ENCODE peak calls at places on chromosomes 6 and 20, in seven cellular contexts. W is GM12865, Q is cardiac muscle cell, P is PC-3, F is sigmoid colon, X is GM10248, R is brain microvascular endothelial cell. T is an unnamed sample.

GRCh38 chr20:34713194-34713943 is 9.2 kb downstream of the TP53INP2 start:
- DNase-seq in F (no peak), P (peak; percentile 99), W (peak; percentile 67), Q (peak; percentile 98), X (no peak), R (peak; percentile 100), T (no peak)

GRCh38 chr6:74050921-74051320 is 354.9 kb downstream of the CD109 start:
- DNase-seq in W (no peak), R (no peak), F (no peak), X (no peak), Q (no peak), P (no peak), T (no peak)

GRCh38 chr6:156068870-156069269 is 613.2 kb upstream of the NOX3 start:
- DNase-seq in R (no peak), W (no peak), P (no peak), X (no peak), Q (no peak), F (no peak), T (no peak)

GRCh38 chr6:8180327-8181161 is 78.2 kb upstream of the EEF1E1 start:
- DNase-seq in W (no peak), R (peak; percentile 89), X (no peak), F (no peak), P (peak; percentile 26), Q (peak; percentile 50), T (no peak)

GRCh38 chr6:114449659-114450058 is 106.8 kb upstream of the HS3ST5 start:
- DNase-seq in X (no peak), W (no peak), P (no peak), R (no peak), F (no peak), Q (no peak), T (no peak)

GRCh38 chr6:113921299-113921904 is 49.5 kb downstream of the HDAC2 start:
- DNase-seq in X (no peak), P (no peak), Q (no peak), F (no peak), R (no peak), W (no peak), T (no peak)

GRCh38 chr6:7108196-7108963 is 619 bp downstream of the RREB1 start:
- DNase-seq in P (peak; percentile 49), X (no peak), F (peak; percentile 85), W (peak; percentile 37), R (peak; percentile 34), Q (peak; percentile 69), T (peak; percentile 57)

GRCh38 chr6:159106627-159107241 is 61.9 kb upstream of the TAGAP start:
- DNase-seq in P (peak; percentile 30), F (no peak), X (peak; percentile 77), Q (peak; percentile 71), R (peak; percentile 41), W (peak; percentile 95), T (peak; percentile 80)

GRCh38 chr6:160141001-160141726 is 19.5 kb downstream of the SLC22A1 start:
- DNase-seq in Q (peak; percentile 53), R (peak; percentile 71), P (peak; percentile 71), X (no peak), F (peak; percentile 70), W (no peak), T (no peak)

GRCh38 chr6:235763-236360 is 56.4 kb upstream of the DUSP22 start:
- DNase-seq in W (peak; percentile 87), F (no peak), X (no peak), P (no peak), Q (peak; percentile 66), R (peak; percentile 34), T (no peak)

GRCh38 chr20:59004763-59005522 is 2.1 kb downstream of the CTSZ start:
- DNase-seq in W (peak; percentile 96), P (no peak), Q (no peak), F (peak; percentile 78), R (no peak), X (peak; percentile 87), T (peak; percentile 87)

GRCh38 chr6:4610256-4610655 is 165.9 kb upstream of the CDYL start:
- DNase-seq in W (no peak), X (no peak), R (peak; percentile 74), P (no peak), Q (peak; percentile 98), F (peak; percentile 92), T (no peak)

GRCh38 chr20:49595811-49596545 is 28.0 kb upstream of the PTGIS start:
- DNase-seq in R (peak; percentile 64), P (no peak), F (peak; percentile 81), X (no peak), W (peak; percentile 52), Q (peak; percentile 57), T (no peak)

DNA sequence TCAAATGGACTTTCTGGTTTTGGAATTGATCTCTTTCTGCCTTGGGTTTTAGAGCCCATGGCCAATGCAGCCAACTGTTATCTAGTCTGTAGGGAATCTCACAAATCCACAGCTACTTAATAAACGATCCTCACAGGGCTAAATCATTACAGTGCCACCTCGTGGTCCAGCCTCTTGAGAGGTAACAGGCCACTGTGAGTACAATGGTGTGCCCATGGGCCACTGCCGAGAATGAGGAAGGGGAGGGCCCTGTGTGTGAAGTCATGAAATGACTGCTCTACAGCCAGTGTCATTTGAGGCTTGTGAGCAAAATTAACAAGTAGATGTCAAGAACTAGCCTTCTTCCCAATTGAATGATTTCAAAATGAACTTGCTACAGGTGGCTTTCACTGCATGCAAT is 54.3 kb upstream of the GMPR start:
- DNase-seq in X (peak; percentile 53), R (no peak), Q (peak; percentile 50), P (peak; percentile 71), F (no peak), W (peak; percentile 82), T (peak; percentile 70)
- TF ChIP-seq CTCF in X (no peak), R (peak; percentile 47), Q (peak; percentile 43), P (peak; percentile 71), F (no peak), W (peak; percentile 38), T (peak; percentile 40)

GRCh38 chr6:124885171-124885570 is 77.1 kb upstream of the RNF217 start:
- DNase-seq in R (no peak), X (no peak), F (no peak), P (no peak), W (no peak), Q (no peak), T (no peak)

GRCh38 chr6:124879992-124880355 is 82.3 kb upstream of the RNF217 start:
- DNase-seq in P (peak; percentile 4), R (no peak), X (no peak), W (no peak), F (no peak), Q (no peak), T (no peak)

GRCh38 chr6:124879110-124879991 is 82.9 kb upstream of the RNF217 start:
- DNase-seq in P (peak; percentile 20), R (no peak), X (no peak), W (no peak), F (no peak), Q (no peak), T (no peak)

GRCh38 chr6:124881898-124882579 is 80.2 kb upstream of the RNF217 start:
- DNase-seq in P (peak; percentile 24), F (no peak), Q (peak; percentile 75), R (peak; percentile 33), X (no peak), W (no peak), T (no peak)

DNA sequence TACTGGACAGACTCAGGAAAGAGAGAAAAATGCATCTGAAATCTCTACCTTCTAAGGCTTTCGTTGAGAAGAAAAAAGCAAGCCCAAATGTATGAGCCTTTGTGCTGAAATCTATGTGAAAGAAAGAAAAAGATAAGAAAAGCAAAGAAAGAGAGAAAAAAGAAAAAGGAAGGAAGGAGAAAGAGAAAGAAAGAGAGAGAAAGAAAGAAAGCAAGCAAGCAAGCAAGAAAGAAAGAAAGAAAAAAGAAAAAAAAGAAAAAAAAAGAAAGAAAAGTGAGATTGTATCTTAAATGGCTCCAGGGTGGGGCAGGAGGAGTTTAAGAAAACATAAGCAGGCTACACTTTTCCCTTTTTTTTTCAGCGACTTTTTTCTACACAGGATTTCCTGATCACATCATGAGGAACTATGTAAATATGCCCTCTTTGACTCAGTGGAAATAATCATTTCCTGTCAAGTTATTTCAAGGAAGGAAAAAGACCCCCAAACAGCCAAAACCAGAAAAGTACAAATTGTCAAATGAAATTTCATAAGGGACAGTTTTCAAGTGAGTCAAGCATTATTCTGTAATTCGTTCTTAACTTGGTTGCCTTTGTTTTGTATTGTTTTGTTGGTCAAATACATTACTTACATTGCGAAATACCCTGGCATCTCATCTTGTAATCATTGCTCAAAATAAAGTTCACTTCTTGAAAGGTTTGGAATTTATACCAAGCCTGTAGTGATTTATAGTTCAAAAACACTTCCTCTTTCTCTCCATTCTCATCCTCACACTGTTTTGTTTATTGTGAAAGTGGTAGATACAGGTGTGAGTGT is 79.5 kb upstream of the RNF217 start:
- DNase-seq in R (no peak), F (no peak), W (no peak), P (peak; percentile 66), X (no peak), Q (peak; percentile 70), T (no peak)
- TF ChIP-seq CTCF in R (no peak), F (no peak), W (no peak), P (no peak), X (no peak), Q (no peak), T (no peak)

DNA sequence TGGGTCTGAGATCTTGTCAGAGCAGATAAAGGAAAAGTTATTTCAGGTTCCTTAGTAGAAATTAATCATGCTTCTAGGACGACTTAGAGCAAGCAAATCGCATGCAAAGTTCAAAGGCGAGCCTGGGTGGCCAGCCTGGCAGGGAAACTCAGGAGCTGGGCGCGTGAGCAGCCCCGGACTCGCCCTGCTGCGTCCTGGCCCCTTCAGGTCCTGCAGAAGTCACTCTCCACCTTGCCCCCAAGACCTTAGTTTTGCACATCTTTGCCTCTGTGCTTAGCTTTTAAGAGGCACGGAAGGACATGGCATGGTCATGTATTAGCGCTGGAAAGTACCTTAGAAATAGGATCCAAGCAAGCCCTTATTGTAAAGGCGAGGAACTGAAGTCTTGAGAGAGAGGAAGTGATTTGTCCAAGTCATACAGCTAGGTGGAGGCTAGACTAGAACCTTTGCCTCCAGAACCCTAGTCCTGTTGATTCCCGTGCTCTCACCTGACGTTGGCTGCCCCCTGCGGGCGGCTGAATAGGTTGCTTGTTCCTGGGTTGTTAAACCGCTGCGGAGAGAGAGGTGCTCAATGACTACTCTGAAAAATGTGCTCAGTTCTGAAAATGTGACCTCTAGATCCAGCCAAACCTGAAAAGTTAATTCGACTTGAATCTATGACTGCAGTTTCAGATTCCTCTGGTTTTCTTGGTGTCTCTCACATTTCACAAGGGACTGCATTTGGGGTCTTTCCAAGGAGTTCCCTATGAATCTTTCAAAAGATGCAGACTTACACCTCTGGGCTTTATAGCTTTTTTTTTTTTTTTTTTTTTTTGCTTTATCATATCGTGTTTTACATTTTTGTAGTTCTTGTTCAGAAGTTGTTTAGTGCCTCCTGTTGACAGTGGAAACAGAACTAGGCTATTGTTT is 2.7 kb downstream of the MYB start:
- DNase-seq in F (no peak), P (peak; percentile 77), R (peak; percentile 35), X (peak; percentile 64), Q (peak; percentile 57), W (peak; percentile 95), T (peak; percentile 61)
- TF ChIP-seq CTCF in F (no peak), P (peak; percentile 73), R (peak; percentile 84), X (peak; percentile 78), Q (peak; percentile 71), W (peak; percentile 79), T (peak; percentile 78)

GRCh38 chr20:8213831-8214587 is 81.9 kb downstream of the PLCB1 start:
- DNase-seq in F (no peak), R (no peak), X (peak; percentile 13), P (no peak), W (peak; percentile 67), Q (no peak), T (peak; percentile 11)
- TF ChIP-seq CTCF in F (no peak), R (no peak), X (no peak), P (no peak), W (no peak), Q (no peak), T (no peak)

GRCh38 chr20:17570347-17571152 is 675 bp downstream of the DSTN start:
- DNase-seq in P (peak; percentile 49), Q (peak; percentile 55), R (no peak), F (peak; percentile 80), W (peak; percentile 22), X (peak; percentile 51), T (peak; percentile 53)
- TF ChIP-seq CTCF in P (peak; percentile 32), Q (peak; percentile 8), R (no peak), F (no peak), W (no peak), X (peak; percentile 13), T (peak; percentile 14)

GRCh38 chr20:37758332-37758731 is 64.5 kb downstream of the CTNNBL1 start:
- DNase-seq in Q (no peak), W (peak; percentile 13), P (peak; percentile 31), R (no peak), F (no peak), X (no peak), T (no peak)
- TF ChIP-seq CTCF in Q (peak; percentile 16), W (no peak), P (peak; percentile 53), R (peak; percentile 51), F (no peak), X (no peak), T (peak; percentile 10)